ENCODE peak calls at places on chromosomes 1 and 21, in ten cellular contexts. I is cardiac fibroblast, J is A673, U is BE2C, N is Peyer's patch, H is PC-3, K is heart right ventricle, C is GM06990, M is A549, Z is NB4. W is an unnamed sample.

GRCh38 chr1:32580348-32581017 is 41.3 kb downstream of the ZBTB8A start:
- DNase-seq in I (no peak), J (no peak), U (no peak), N (no peak), H (no peak), K (no peak), C (no peak), M (no peak), Z (no peak), W (no peak)

GRCh38 chr1:113205980-113206766 is 133.2 kb downstream of the LRIG2 start:
- DNase-seq in I (no peak), J (no peak), U (no peak), N (no peak), H (no peak), K (no peak), C (no peak), M (peak; percentile 35), Z (no peak), W (no peak)

GRCh38 chr1:228276901-228277490 is 69.2 kb downstream of the OBSCN start:
- DNase-seq in I (no peak), J (no peak), U (no peak), N (no peak), H (no peak), K (peak; percentile 21), C (no peak), M (no peak), Z (no peak), W (no peak)

GRCh38 chr1:157110003-157110402 is 10.4 kb upstream of the ETV3L start:
- DNase-seq in I (no peak), J (no peak), U (no peak), N (peak; percentile 28), H (no peak), K (no peak), C (no peak), M (no peak), Z (no peak), W (no peak)

GRCh38 chr1:173669491-173669941 is at the start of gene ANKRD45:
- DNase-seq in I (peak; percentile 48), J (peak; percentile 77), U (peak; percentile 73), N (no peak), H (no peak), K (peak; percentile 33), C (peak; percentile 25), M (peak; percentile 56), Z (no peak), W (no peak)

GRCh38 chr21:35641271-35642016 is 418.9 kb downstream of the SETD4 start:
- DNase-seq in I (peak; percentile 65), J (no peak), U (no peak), N (no peak), H (no peak), K (no peak), C (no peak), M (no peak), Z (no peak), W (peak; percentile 77)

GRCh38 chr1:63547621-63548294 is 24.4 kb downstream of the EFCAB7 start:
- DNase-seq in I (peak; percentile 96), J (no peak), U (no peak), N (no peak), H (no peak), K (no peak), C (no peak), M (no peak), Z (no peak), W (peak; percentile 45)

GRCh38 chr1:53551428-53551995 is 92.3 kb downstream of the DMRTB1 start:
- DNase-seq in I (no peak), J (no peak), U (peak; percentile 0), N (peak; percentile 23), H (no peak), K (no peak), C (no peak), M (no peak), Z (no peak), W (no peak)

GRCh38 chr21:44793269-44794030 is 8.2 kb downstream of the UBE2G2 start:
- DNase-seq in I (peak; percentile 68), J (peak; percentile 86), U (peak; percentile 69), N (peak; percentile 71), H (peak; percentile 83), K (peak; percentile 40), C (peak; percentile 42), M (peak; percentile 43), Z (peak; percentile 67), W (peak; percentile 20)

GRCh38 chr1:48851638-48852037 is 74.9 kb upstream of the BEND5 start:
- DNase-seq in I (peak; percentile 28), J (peak; percentile 29), U (no peak), N (no peak), H (peak; percentile 9), K (no peak), C (no peak), M (no peak), Z (no peak), W (peak; percentile 31)

GRCh38 chr1:231211005-231211857 is 29.8 kb upstream of the GNPAT start:
- DNase-seq in I (peak; percentile 67), J (peak; percentile 85), U (peak; percentile 89), N (peak; percentile 96), H (peak; percentile 97), K (peak; percentile 79), C (peak; percentile 87), M (peak; percentile 73), Z (peak; percentile 80), W (no peak)

GRCh38 chr1:216014046-216014445 is 409.2 kb downstream of the USH2A start:
- DNase-seq in I (no peak), J (no peak), U (no peak), N (no peak), H (no peak), K (no peak), C (no peak), M (no peak), Z (no peak), W (no peak)

GRCh38 chr1:33339413-33339812 is 18.5 kb upstream of the A3GALT2 start:
- DNase-seq in I (peak; percentile 64), J (no peak), U (no peak), N (no peak), H (no peak), K (no peak), C (no peak), M (no peak), Z (no peak), W (no peak)

GRCh38 chr1:17122449-17123194 is 3.4 kb upstream of the PADI2 start:
- DNase-seq in I (peak; percentile 60), J (no peak), U (no peak), N (no peak), H (no peak), K (no peak), C (no peak), M (peak; percentile 36), Z (peak; percentile 75), W (no peak)

GRCh38 chr1:207745839-207746767 is 5.8 kb upstream of the CD46 start:
- DNase-seq in I (no peak), J (no peak), U (no peak), N (no peak), H (peak; percentile 71), K (no peak), C (no peak), M (no peak), Z (no peak), W (no peak)

GRCh38 chr1:159008744-159009188 is 941 bp upstream of the IFI16 start:
- DNase-seq in I (peak; percentile 28), J (no peak), U (no peak), N (peak; percentile 90), H (no peak), K (no peak), C (peak; percentile 46), M (no peak), Z (peak; percentile 84), W (no peak)
- H3K4me3 ChIP-seq in I (no peak overlapping the region), J (no peak overlapping the region), U (no peak overlapping the region), N (peak overlapping the region; percentile 52), H (no peak overlapping the region), K (no peak overlapping the region), C (peak overlapping the region; percentile 69), M (no peak overlapping the region), Z (peak overlapping the region; percentile 65), W (no peak overlapping the region)

DNA sequence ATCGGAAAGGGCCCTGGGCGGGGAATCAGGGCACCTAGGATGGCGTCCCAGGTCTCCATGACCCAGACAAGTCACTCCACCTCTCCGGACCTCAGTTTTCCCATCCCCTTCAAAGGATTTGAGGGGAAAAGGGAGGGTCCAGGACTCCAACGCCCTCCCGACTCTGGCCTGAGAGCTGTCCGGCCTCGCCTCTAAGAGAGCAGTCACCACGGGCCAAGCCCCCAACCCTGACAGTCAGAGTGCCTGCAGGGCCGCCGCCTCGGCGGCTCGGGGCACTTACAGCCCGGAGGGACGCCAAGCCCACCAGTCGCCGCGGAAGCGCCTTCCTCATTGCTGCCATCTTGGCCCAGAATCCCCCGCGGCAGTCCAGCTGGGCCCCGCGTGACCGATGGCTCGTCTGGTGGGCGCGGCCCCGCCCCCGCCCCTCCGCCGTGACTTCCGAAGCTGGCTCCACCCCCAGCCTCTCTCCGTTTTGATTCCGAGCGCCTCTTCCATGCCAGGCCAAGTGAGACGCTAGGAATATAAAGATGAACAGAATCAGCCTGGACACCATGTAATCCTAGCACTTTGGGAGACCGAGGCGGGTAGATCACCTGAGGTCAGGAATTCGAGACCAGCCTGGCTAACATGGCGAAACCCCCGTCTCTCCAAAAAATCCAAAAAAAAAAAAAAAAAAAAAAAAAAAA is at the start of gene HMGCL:
- DNase-seq in I (peak; percentile 89), J (peak; percentile 95), U (peak; percentile 87), N (peak; percentile 96), H (peak; percentile 82), K (peak; percentile 90), C (peak; percentile 91), M (peak; percentile 83), Z (peak; percentile 92), W (peak; percentile 42)
- TF ChIP-seq CTCF in I (no peak), J (no peak), U (no peak), N (no peak), H (no peak), K (no peak), C (no peak), M (no peak), Z (no peak), W (no peak)

GRCh38 chr1:100265931-100266830 is at the start of gene RTCA:
- DNase-seq in I (peak; percentile 97), J (peak; percentile 98), U (peak; percentile 96), N (peak; percentile 99), H (peak; percentile 96), K (peak; percentile 98), C (peak; percentile 93), M (peak; percentile 89), Z (peak; percentile 97), W (peak; percentile 73)
- H3K4me3 ChIP-seq in I (peak within 1 kb of the TSS; percentile 95), J (peak within 1 kb of the TSS; percentile 93), U (peak within 1 kb of the TSS; percentile 96), N (peak within 1 kb of the TSS; percentile 81), H (peak within 1 kb of the TSS; percentile 97), K (peak within 1 kb of the TSS; percentile 77), C (peak within 1 kb of the TSS; percentile 100), M (peak within 1 kb of the TSS; percentile 88), Z (peak within 1 kb of the TSS; percentile 86), W (peak within 1 kb of the TSS; percentile 80)

GRCh38 chr21:33025471-33026298 is at the start of gene OLIG2:
- DNase-seq in I (no peak), J (peak; percentile 51), U (peak; percentile 79), N (no peak), H (no peak), K (no peak), C (no peak), M (no peak), Z (peak; percentile 98), W (no peak)
- TF ChIP-seq CTCF in I (no peak), J (no peak), U (no peak), N (no peak), H (no peak), K (no peak), C (no peak), M (no peak), Z (no peak), W (no peak)

GRCh38 chr1:182246783-182247182 is 144.8 kb downstream of the GLUL start:
- DNase-seq in I (no peak), J (no peak), U (no peak), N (no peak), H (no peak), K (no peak), C (no peak), M (no peak), Z (no peak), W (no peak)
- H3K4me3 ChIP-seq in I (no peak overlapping the region), J (no peak overlapping the region), U (no peak overlapping the region), N (no peak overlapping the region), H (no peak overlapping the region), K (no peak overlapping the region), C (no peak overlapping the region), M (no peak overlapping the region), Z (no peak overlapping the region), W (no peak overlapping the region)